ENCODE peak calls at places on chromosomes 4 and X, in seven cellular contexts. One of them, this sample, is unnamed.

GRCh38 chr4:8160233-8160560 is 1.6 kb upstream of the ABLIM2 start:
- DNase-seq in HT-29: no peak
- DNase-seq in GM19239: no peak
- DNase-seq in stimulated activated CD8-positive, alpha-beta memory T cell treated with anti-CD3 and anti-CD28 coated beads, Interleukin-2, amount 100 ng/mL, for 48 hours: no peak
- DNase-seq in tibial nerve: no peak
- DNase-seq in stimulated activated CD4-positive, alpha-beta T cell treated with anti-CD3 and anti-CD28 coated beads, Interleukin-2, amount 100 ng/mL, for 24 hours: no peak
- DNase-seq in GM04503: no peak
- DNase-seq in this sample: no peak

GRCh38 chr4:78829296-78829695 is 53.1 kb downstream of the BMP2K start:
- DNase-seq in HT-29: no peak
- DNase-seq in GM19239: no peak
- DNase-seq in stimulated activated CD8-positive, alpha-beta memory T cell treated with anti-CD3 and anti-CD28 coated beads, Interleukin-2, amount 100 ng/mL, for 48 hours: no peak
- DNase-seq in tibial nerve: no peak
- DNase-seq in stimulated activated CD4-positive, alpha-beta T cell treated with anti-CD3 and anti-CD28 coated beads, Interleukin-2, amount 100 ng/mL, for 24 hours: no peak
- DNase-seq in GM04503: no peak
- DNase-seq in this sample: peak; percentile 40

GRCh38 chr4:105840426-105841174 is 54.7 kb upstream of the NPNT start:
- DNase-seq in HT-29: no peak
- DNase-seq in GM19239: no peak
- DNase-seq in stimulated activated CD8-positive, alpha-beta memory T cell treated with anti-CD3 and anti-CD28 coated beads, Interleukin-2, amount 100 ng/mL, for 48 hours: no peak
- DNase-seq in tibial nerve: no peak
- DNase-seq in stimulated activated CD4-positive, alpha-beta T cell treated with anti-CD3 and anti-CD28 coated beads, Interleukin-2, amount 100 ng/mL, for 24 hours: no peak
- DNase-seq in GM04503: no peak
- DNase-seq in this sample: no peak

GRCh38 chrX:91108761-91109160 is 325.9 kb upstream of the PABPC5 start:
- DNase-seq in HT-29: no peak
- DNase-seq in GM19239: no peak
- DNase-seq in stimulated activated CD8-positive, alpha-beta memory T cell treated with anti-CD3 and anti-CD28 coated beads, Interleukin-2, amount 100 ng/mL, for 48 hours: no peak
- DNase-seq in tibial nerve: no peak
- DNase-seq in stimulated activated CD4-positive, alpha-beta T cell treated with anti-CD3 and anti-CD28 coated beads, Interleukin-2, amount 100 ng/mL, for 24 hours: no peak
- DNase-seq in GM04503: no peak
- DNase-seq in this sample: no peak

GRCh38 chr4:163378661-163379060 is 35.0 kb downstream of the NPY5R start:
- DNase-seq in HT-29: peak; percentile 32
- DNase-seq in GM19239: no peak
- DNase-seq in stimulated activated CD8-positive, alpha-beta memory T cell treated with anti-CD3 and anti-CD28 coated beads, Interleukin-2, amount 100 ng/mL, for 48 hours: no peak
- DNase-seq in tibial nerve: no peak
- DNase-seq in stimulated activated CD4-positive, alpha-beta T cell treated with anti-CD3 and anti-CD28 coated beads, Interleukin-2, amount 100 ng/mL, for 24 hours: no peak
- DNase-seq in GM04503: no peak
- DNase-seq in this sample: no peak

GRCh38 chr4:187478292-187479205 is 517.0 kb upstream of the ZFP42 start:
- DNase-seq in HT-29: no peak
- DNase-seq in GM19239: no peak
- DNase-seq in stimulated activated CD8-positive, alpha-beta memory T cell treated with anti-CD3 and anti-CD28 coated beads, Interleukin-2, amount 100 ng/mL, for 48 hours: no peak
- DNase-seq in tibial nerve: no peak
- DNase-seq in stimulated activated CD4-positive, alpha-beta T cell treated with anti-CD3 and anti-CD28 coated beads, Interleukin-2, amount 100 ng/mL, for 24 hours: no peak
- DNase-seq in GM04503: peak; percentile 89
- DNase-seq in this sample: peak; percentile 87

GRCh38 chrX:1389993-1390285 is 2.0 kb downstream of the SLC25A6 start:
- DNase-seq in HT-29: no peak
- DNase-seq in GM19239: no peak
- DNase-seq in stimulated activated CD8-positive, alpha-beta memory T cell treated with anti-CD3 and anti-CD28 coated beads, Interleukin-2, amount 100 ng/mL, for 48 hours: no peak
- DNase-seq in tibial nerve: no peak
- DNase-seq in stimulated activated CD4-positive, alpha-beta T cell treated with anti-CD3 and anti-CD28 coated beads, Interleukin-2, amount 100 ng/mL, for 24 hours: no peak
- DNase-seq in GM04503: no peak
- DNase-seq in this sample: no peak

GRCh38 chr4:19835429-19835828 is 416.3 kb upstream of the SLIT2 start:
- DNase-seq in HT-29: no peak
- DNase-seq in GM19239: no peak
- DNase-seq in stimulated activated CD8-positive, alpha-beta memory T cell treated with anti-CD3 and anti-CD28 coated beads, Interleukin-2, amount 100 ng/mL, for 48 hours: no peak
- DNase-seq in tibial nerve: no peak
- DNase-seq in stimulated activated CD4-positive, alpha-beta T cell treated with anti-CD3 and anti-CD28 coated beads, Interleukin-2, amount 100 ng/mL, for 24 hours: no peak
- DNase-seq in GM04503: no peak
- DNase-seq in this sample: no peak

GRCh38 chrX:136636121-136636520 is 11.8 kb upstream of the CD40LG start:
- DNase-seq in HT-29: no peak
- DNase-seq in GM19239: no peak
- DNase-seq in stimulated activated CD8-positive, alpha-beta memory T cell treated with anti-CD3 and anti-CD28 coated beads, Interleukin-2, amount 100 ng/mL, for 48 hours: no peak
- DNase-seq in tibial nerve: no peak
- DNase-seq in stimulated activated CD4-positive, alpha-beta T cell treated with anti-CD3 and anti-CD28 coated beads, Interleukin-2, amount 100 ng/mL, for 24 hours: no peak
- DNase-seq in GM04503: no peak
- DNase-seq in this sample: no peak